ENCODE peak calls at places on chromosomes 16 and 17, in six cellular contexts. One of them, this sample, is unnamed.

GRCh38 chr16:81445143-81445922 is 725 bp downstream of the CMIP start:
- DNase-seq in cardiac muscle cell: peak
- DNase-seq in brain microvascular endothelial cell: no peak
- DNase-seq in heart left ventricle: peak
- DNase-seq in CD4-positive, alpha-beta T cell: no peak
- DNase-seq in CD4-positive, CD25-positive, alpha-beta regulatory T cell: peak
- DNase-seq in this sample: no peak

GRCh38 chr17:31680126-31680525 is 178.9 kb downstream of the COPRS start:
- DNase-seq in cardiac muscle cell: no peak
- DNase-seq in brain microvascular endothelial cell: no peak
- DNase-seq in heart left ventricle: no peak
- DNase-seq in CD4-positive, alpha-beta T cell: no peak
- DNase-seq in CD4-positive, CD25-positive, alpha-beta regulatory T cell: no peak
- DNase-seq in this sample: no peak

GRCh38 chr16:56102159-56102798 is 89.0 kb upstream of the GNAO1 start:
- DNase-seq in cardiac muscle cell: peak
- DNase-seq in brain microvascular endothelial cell: no peak
- DNase-seq in heart left ventricle: peak
- DNase-seq in CD4-positive, alpha-beta T cell: no peak
- DNase-seq in CD4-positive, CD25-positive, alpha-beta regulatory T cell: no peak
- DNase-seq in this sample: no peak

GRCh38 chr17:29930399-29931010 is 477 bp upstream of the SSH2 start:
- DNase-seq in cardiac muscle cell: peak
- DNase-seq in brain microvascular endothelial cell: no peak
- DNase-seq in heart left ventricle: no peak
- DNase-seq in CD4-positive, alpha-beta T cell: no peak
- DNase-seq in CD4-positive, CD25-positive, alpha-beta regulatory T cell: no peak
- DNase-seq in this sample: no peak

GRCh38 chr17:72387487-72387886 is 266.7 kb downstream of the SOX9 start:
- DNase-seq in cardiac muscle cell: no peak
- DNase-seq in brain microvascular endothelial cell: peak
- DNase-seq in heart left ventricle: no peak
- DNase-seq in CD4-positive, alpha-beta T cell: no peak
- DNase-seq in CD4-positive, CD25-positive, alpha-beta regulatory T cell: no peak
- DNase-seq in this sample: no peak

GRCh38 chr16:55915116-55915827 is 40.1 kb upstream of the CES5A start:
- DNase-seq in cardiac muscle cell: no peak
- DNase-seq in brain microvascular endothelial cell: no peak
- DNase-seq in heart left ventricle: no peak
- DNase-seq in CD4-positive, alpha-beta T cell: no peak
- DNase-seq in CD4-positive, CD25-positive, alpha-beta regulatory T cell: no peak
- DNase-seq in this sample: no peak

GRCh38 chr16:7397901-7398300 is 65.3 kb downstream of the RBFOX1 start:
- DNase-seq in cardiac muscle cell: no peak
- DNase-seq in brain microvascular endothelial cell: peak
- DNase-seq in heart left ventricle: no peak
- DNase-seq in CD4-positive, alpha-beta T cell: no peak
- DNase-seq in CD4-positive, CD25-positive, alpha-beta regulatory T cell: no peak
- DNase-seq in this sample: no peak

GRCh38 chr17:77391668-77392375 is 251.1 kb downstream of the SEC14L1 start:
- DNase-seq in cardiac muscle cell: no peak
- DNase-seq in brain microvascular endothelial cell: peak
- DNase-seq in heart left ventricle: peak
- DNase-seq in CD4-positive, alpha-beta T cell: peak
- DNase-seq in CD4-positive, CD25-positive, alpha-beta regulatory T cell: no peak
- DNase-seq in this sample: no peak

GRCh38 chr17:14750866-14751265 is 450.0 kb downstream of the HS3ST3B1 start:
- DNase-seq in cardiac muscle cell: no peak
- DNase-seq in brain microvascular endothelial cell: no peak
- DNase-seq in heart left ventricle: no peak
- DNase-seq in CD4-positive, alpha-beta T cell: no peak
- DNase-seq in CD4-positive, CD25-positive, alpha-beta regulatory T cell: no peak
- DNase-seq in this sample: no peak

GRCh38 chr16:54722210-54722676 is 208.4 kb upstream of the IRX5 start:
- DNase-seq in cardiac muscle cell: no peak
- DNase-seq in brain microvascular endothelial cell: no peak
- DNase-seq in heart left ventricle: no peak
- DNase-seq in CD4-positive, alpha-beta T cell: no peak
- DNase-seq in CD4-positive, CD25-positive, alpha-beta regulatory T cell: no peak
- DNase-seq in this sample: no peak

GRCh38 chr17:6796887-6797490 is 21.0 kb downstream of the FBXO39 start:
- DNase-seq in cardiac muscle cell: no peak
- DNase-seq in brain microvascular endothelial cell: no peak
- DNase-seq in heart left ventricle: no peak
- DNase-seq in CD4-positive, alpha-beta T cell: no peak
- DNase-seq in CD4-positive, CD25-positive, alpha-beta regulatory T cell: no peak
- DNase-seq in this sample: no peak

GRCh38 chr16:68995011-68995504 is 110.4 kb upstream of the HAS3 start:
- DNase-seq in cardiac muscle cell: peak
- DNase-seq in brain microvascular endothelial cell: peak
- DNase-seq in heart left ventricle: no peak
- DNase-seq in CD4-positive, alpha-beta T cell: no peak
- DNase-seq in CD4-positive, CD25-positive, alpha-beta regulatory T cell: no peak
- DNase-seq in this sample: no peak

GRCh38 chr17:2591040-2591640 is 2.3 kb upstream of the PAFAH1B1 start:
- DNase-seq in cardiac muscle cell: no peak
- DNase-seq in brain microvascular endothelial cell: no peak
- DNase-seq in heart left ventricle: no peak
- DNase-seq in CD4-positive, alpha-beta T cell: no peak
- DNase-seq in CD4-positive, CD25-positive, alpha-beta regulatory T cell: no peak
- DNase-seq in this sample: no peak

GRCh38 chr17:9298135-9298534 is 276.8 kb downstream of the NTN1 start:
- DNase-seq in cardiac muscle cell: no peak
- DNase-seq in brain microvascular endothelial cell: no peak
- DNase-seq in heart left ventricle: no peak
- DNase-seq in CD4-positive, alpha-beta T cell: no peak
- DNase-seq in CD4-positive, CD25-positive, alpha-beta regulatory T cell: no peak
- DNase-seq in this sample: no peak

GRCh38 chr17:59366773-59367656 is 35.6 kb downstream of the YPEL2 start:
- DNase-seq in cardiac muscle cell: peak
- DNase-seq in brain microvascular endothelial cell: peak
- DNase-seq in heart left ventricle: peak
- DNase-seq in CD4-positive, alpha-beta T cell: no peak
- DNase-seq in CD4-positive, CD25-positive, alpha-beta regulatory T cell: no peak
- DNase-seq in this sample: no peak

GRCh38 chr17:17886253-17886652 is 49.5 kb upstream of the SREBF1 start:
- DNase-seq in cardiac muscle cell: no peak
- DNase-seq in brain microvascular endothelial cell: no peak
- DNase-seq in heart left ventricle: peak
- DNase-seq in CD4-positive, alpha-beta T cell: no peak
- DNase-seq in CD4-positive, CD25-positive, alpha-beta regulatory T cell: no peak
- DNase-seq in this sample: no peak

GRCh38 chr16:75483222-75483621 is 12.0 kb downstream of the CHST6 start:
- DNase-seq in cardiac muscle cell: no peak
- DNase-seq in brain microvascular endothelial cell: peak
- DNase-seq in heart left ventricle: no peak
- DNase-seq in CD4-positive, alpha-beta T cell: no peak
- DNase-seq in CD4-positive, CD25-positive, alpha-beta regulatory T cell: no peak
- DNase-seq in this sample: no peak

GRCh38 chr17:8628609-8629169 is 1.8 kb downstream of the MYH10 start:
- DNase-seq in cardiac muscle cell: no peak
- DNase-seq in brain microvascular endothelial cell: no peak
- DNase-seq in heart left ventricle: no peak
- DNase-seq in CD4-positive, alpha-beta T cell: no peak
- DNase-seq in CD4-positive, CD25-positive, alpha-beta regulatory T cell: no peak
- DNase-seq in this sample: no peak

GRCh38 chr16:14202697-14203096 is 131.6 kb downstream of the MRTFB start:
- DNase-seq in cardiac muscle cell: no peak
- DNase-seq in brain microvascular endothelial cell: no peak
- DNase-seq in heart left ventricle: no peak
- DNase-seq in CD4-positive, alpha-beta T cell: no peak
- DNase-seq in CD4-positive, CD25-positive, alpha-beta regulatory T cell: no peak
- DNase-seq in this sample: no peak

GRCh38 chr16:11824362-11824761 is 27.0 kb downstream of the RSL1D1 start:
- DNase-seq in cardiac muscle cell: no peak
- DNase-seq in brain microvascular endothelial cell: no peak
- DNase-seq in heart left ventricle: peak
- DNase-seq in CD4-positive, alpha-beta T cell: no peak
- DNase-seq in CD4-positive, CD25-positive, alpha-beta regulatory T cell: no peak
- DNase-seq in this sample: no peak

GRCh38 chr17:69462010-69462409 is 47.5 kb downstream of the MAP2K6 start:
- DNase-seq in cardiac muscle cell: no peak
- DNase-seq in brain microvascular endothelial cell: no peak
- DNase-seq in heart left ventricle: no peak
- DNase-seq in CD4-positive, alpha-beta T cell: no peak
- DNase-seq in CD4-positive, CD25-positive, alpha-beta regulatory T cell: no peak
- DNase-seq in this sample: no peak

GRCh38 chr16:63697736-63698135 is 1424.1 kb downstream of the CDH11 start:
- DNase-seq in cardiac muscle cell: peak
- DNase-seq in brain microvascular endothelial cell: no peak
- DNase-seq in heart left ventricle: no peak
- DNase-seq in CD4-positive, alpha-beta T cell: no peak
- DNase-seq in CD4-positive, CD25-positive, alpha-beta regulatory T cell: no peak
- DNase-seq in this sample: no peak

GRCh38 chr16:81035975-81036750 is 521 bp downstream of the ATMIN start:
- DNase-seq in cardiac muscle cell: peak
- DNase-seq in brain microvascular endothelial cell: peak
- DNase-seq in heart left ventricle: peak
- DNase-seq in CD4-positive, alpha-beta T cell: peak
- DNase-seq in CD4-positive, CD25-positive, alpha-beta regulatory T cell: peak
- DNase-seq in this sample: no peak

GRCh38 chr16:89422905-89423630 is 67.3 kb downstream of the ANKRD11 start:
- DNase-seq in cardiac muscle cell: peak
- DNase-seq in brain microvascular endothelial cell: peak
- DNase-seq in heart left ventricle: no peak
- DNase-seq in CD4-positive, alpha-beta T cell: no peak
- DNase-seq in CD4-positive, CD25-positive, alpha-beta regulatory T cell: no peak
- DNase-seq in this sample: no peak

GRCh38 chr17:50318551-50319310 is 27.2 kb upstream of the XYLT2 start:
- DNase-seq in cardiac muscle cell: no peak
- DNase-seq in brain microvascular endothelial cell: no peak
- DNase-seq in heart left ventricle: no peak
- DNase-seq in CD4-positive, alpha-beta T cell: no peak
- DNase-seq in CD4-positive, CD25-positive, alpha-beta regulatory T cell: no peak
- DNase-seq in this sample: no peak

DNA sequence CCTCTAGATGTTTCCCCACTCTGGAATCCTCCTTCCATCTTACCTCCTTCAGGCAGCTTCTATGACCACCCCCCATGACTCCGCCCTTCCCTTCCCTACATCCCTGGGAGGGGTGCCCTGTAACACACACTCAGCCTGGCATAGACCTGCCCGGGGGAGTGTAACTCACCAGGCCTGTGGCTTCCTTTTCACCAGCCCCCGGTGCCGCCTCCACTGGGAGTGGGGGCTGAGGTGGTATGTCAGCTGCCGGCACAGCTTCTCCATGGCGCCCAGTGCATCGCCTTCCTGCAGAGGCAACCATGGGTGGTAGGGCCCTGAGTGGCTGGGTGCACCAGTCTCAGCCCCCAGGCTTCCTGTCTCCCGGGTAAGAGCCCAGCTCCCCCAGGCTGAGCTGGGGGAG is 32.3 kb downstream of the TRPV2 start:
- DNase-seq in cardiac muscle cell: no peak
- DNase-seq in brain microvascular endothelial cell: no peak
- DNase-seq in heart left ventricle: no peak
- DNase-seq in CD4-positive, alpha-beta T cell: no peak
- DNase-seq in CD4-positive, CD25-positive, alpha-beta regulatory T cell: no peak
- DNase-seq in this sample: no peak
- H3K27ac ChIP-seq in cardiac muscle cell: peak
- H3K27ac ChIP-seq in brain microvascular endothelial cell: no peak
- H3K27ac ChIP-seq in heart left ventricle: no peak
- H3K27ac ChIP-seq in CD4-positive, alpha-beta T cell: no peak
- H3K27ac ChIP-seq in CD4-positive, CD25-positive, alpha-beta regulatory T cell: no peak
- H3K27ac ChIP-seq in this sample: no peak

GRCh38 chr17:40443196-40443987 is at the start of gene IGFBP4:
- DNase-seq in cardiac muscle cell: peak
- DNase-seq in brain microvascular endothelial cell: no peak
- DNase-seq in heart left ventricle: peak
- DNase-seq in CD4-positive, alpha-beta T cell: peak
- DNase-seq in CD4-positive, CD25-positive, alpha-beta regulatory T cell: peak
- DNase-seq in this sample: peak

GRCh38 chr17:40447148-40447644 is 3.9 kb downstream of the IGFBP4 start:
- DNase-seq in cardiac muscle cell: no peak
- DNase-seq in brain microvascular endothelial cell: no peak
- DNase-seq in heart left ventricle: peak
- DNase-seq in CD4-positive, alpha-beta T cell: no peak
- DNase-seq in CD4-positive, CD25-positive, alpha-beta regulatory T cell: no peak
- DNase-seq in this sample: no peak

GRCh38 chr17:40448213-40448638 is 5.0 kb downstream of the IGFBP4 start:
- DNase-seq in cardiac muscle cell: no peak
- DNase-seq in brain microvascular endothelial cell: no peak
- DNase-seq in heart left ventricle: peak
- DNase-seq in CD4-positive, alpha-beta T cell: no peak
- DNase-seq in CD4-positive, CD25-positive, alpha-beta regulatory T cell: no peak
- DNase-seq in this sample: no peak

GRCh38 chr17:40443988-40444899 is 994 bp downstream of the IGFBP4 start:
- DNase-seq in cardiac muscle cell: no peak
- DNase-seq in brain microvascular endothelial cell: no peak
- DNase-seq in heart left ventricle: no peak
- DNase-seq in CD4-positive, alpha-beta T cell: no peak
- DNase-seq in CD4-positive, CD25-positive, alpha-beta regulatory T cell: no peak
- DNase-seq in this sample: no peak

GRCh38 chr17:40445769-40446468 is 2.7 kb downstream of the IGFBP4 start:
- DNase-seq in cardiac muscle cell: no peak
- DNase-seq in brain microvascular endothelial cell: no peak
- DNase-seq in heart left ventricle: no peak
- DNase-seq in CD4-positive, alpha-beta T cell: no peak
- DNase-seq in CD4-positive, CD25-positive, alpha-beta regulatory T cell: no peak
- DNase-seq in this sample: no peak
- H3K27ac ChIP-seq in cardiac muscle cell: no peak
- H3K27ac ChIP-seq in brain microvascular endothelial cell: peak
- H3K27ac ChIP-seq in heart left ventricle: peak
- H3K27ac ChIP-seq in CD4-positive, alpha-beta T cell: no peak
- H3K27ac ChIP-seq in CD4-positive, CD25-positive, alpha-beta regulatory T cell: no peak
- H3K27ac ChIP-seq in this sample: peak

GRCh38 chr17:41618341-41619161 is 5.8 kb downstream of the KRT17 start:
- DNase-seq in cardiac muscle cell: no peak
- DNase-seq in brain microvascular endothelial cell: no peak
- DNase-seq in heart left ventricle: no peak
- DNase-seq in CD4-positive, alpha-beta T cell: no peak
- DNase-seq in CD4-positive, CD25-positive, alpha-beta regulatory T cell: no peak
- DNase-seq in this sample: peak
- H3K27ac ChIP-seq in cardiac muscle cell: no peak
- H3K27ac ChIP-seq in brain microvascular endothelial cell: no peak
- H3K27ac ChIP-seq in heart left ventricle: no peak
- H3K27ac ChIP-seq in CD4-positive, alpha-beta T cell: no peak
- H3K27ac ChIP-seq in CD4-positive, CD25-positive, alpha-beta regulatory T cell: no peak
- H3K27ac ChIP-seq in this sample: no peak

GRCh38 chr17:55238197-55238930 is 26.4 kb upstream of the HLF start:
- DNase-seq in cardiac muscle cell: peak
- DNase-seq in brain microvascular endothelial cell: peak
- DNase-seq in heart left ventricle: peak
- DNase-seq in CD4-positive, alpha-beta T cell: peak
- DNase-seq in CD4-positive, CD25-positive, alpha-beta regulatory T cell: peak
- DNase-seq in this sample: peak

GRCh38 chr17:55241097-55241496 is 23.7 kb upstream of the HLF start:
- DNase-seq in cardiac muscle cell: no peak
- DNase-seq in brain microvascular endothelial cell: no peak
- DNase-seq in heart left ventricle: no peak
- DNase-seq in CD4-positive, alpha-beta T cell: no peak
- DNase-seq in CD4-positive, CD25-positive, alpha-beta regulatory T cell: no peak
- DNase-seq in this sample: no peak

GRCh38 chr17:55238931-55239297 is 25.8 kb upstream of the HLF start:
- DNase-seq in cardiac muscle cell: peak
- DNase-seq in brain microvascular endothelial cell: no peak
- DNase-seq in heart left ventricle: no peak
- DNase-seq in CD4-positive, alpha-beta T cell: no peak
- DNase-seq in CD4-positive, CD25-positive, alpha-beta regulatory T cell: peak
- DNase-seq in this sample: no peak

GRCh38 chr17:55237268-55237667 is 27.5 kb upstream of the HLF start:
- DNase-seq in cardiac muscle cell: no peak
- DNase-seq in brain microvascular endothelial cell: no peak
- DNase-seq in heart left ventricle: no peak
- DNase-seq in CD4-positive, alpha-beta T cell: no peak
- DNase-seq in CD4-positive, CD25-positive, alpha-beta regulatory T cell: peak
- DNase-seq in this sample: no peak

GRCh38 chr17:55237826-55238196 is 26.9 kb upstream of the HLF start:
- DNase-seq in cardiac muscle cell: no peak
- DNase-seq in brain microvascular endothelial cell: no peak
- DNase-seq in heart left ventricle: no peak
- DNase-seq in CD4-positive, alpha-beta T cell: no peak
- DNase-seq in CD4-positive, CD25-positive, alpha-beta regulatory T cell: no peak
- DNase-seq in this sample: no peak
- H3K27ac ChIP-seq in cardiac muscle cell: no peak
- H3K27ac ChIP-seq in brain microvascular endothelial cell: no peak
- H3K27ac ChIP-seq in heart left ventricle: peak
- H3K27ac ChIP-seq in CD4-positive, alpha-beta T cell: no peak
- H3K27ac ChIP-seq in CD4-positive, CD25-positive, alpha-beta regulatory T cell: peak
- H3K27ac ChIP-seq in this sample: peak